ENCODE peak calls at places on chromosomes 16 and 17, in nine cellular contexts. S, C, M, L, H, B, U, Y and W are unnamed samples.

GRCh38 chr16:72910371-72910770 is 137.6 kb downstream of the ZFHX3 start:
- DNase-seq in Y (no peak), S (no peak), M (no peak), C (no peak), H (no peak), B (no peak), U (no peak), L (no peak), W (no peak)

GRCh38 chr16:51085271-51085670 is 65.8 kb downstream of the SALL1 start:
- DNase-seq in B (no peak), H (no peak), M (no peak), S (no peak), U (no peak), Y (no peak), L (no peak), C (no peak), W (no peak)

GRCh38 chr17:17859909-17860760 is 23.3 kb upstream of the SREBF1 start:
- DNase-seq in B (peak), C (peak), L (peak), Y (no peak), H (no peak), U (no peak), S (peak), M (peak), W (peak)

GRCh38 chr17:8894673-8895578 is 27.5 kb upstream of the PIK3R6 start:
- DNase-seq in M (no peak), B (peak), C (peak), H (peak), U (no peak), S (peak), Y (peak), L (peak), W (peak)

GRCh38 chr17:50298018-50298417 is 23.8 kb downstream of the TMEM92 start:
- DNase-seq in C (no peak), Y (no peak), H (no peak), M (no peak), S (no peak), U (no peak), B (no peak), L (no peak), W (no peak)

GRCh38 chr17:38748329-38749221 is at the start of gene PCGF2:
- DNase-seq in H (peak), S (peak), U (peak), C (no peak), Y (peak), M (no peak), L (no peak), B (peak), W (no peak)

GRCh38 chr16:2752850-2753522 is 548 bp downstream of the SRRM2 start:
- DNase-seq in L (peak), Y (no peak), U (peak), M (peak), B (no peak), H (peak), S (peak), C (peak), W (peak)

GRCh38 chr17:78787444-78787843 is 5.4 kb upstream of the CYTH1 start:
- DNase-seq in B (no peak), H (no peak), M (no peak), U (no peak), C (no peak), L (no peak), Y (no peak), S (no peak), W (no peak)

GRCh38 chr17:36482611-36483504 is 3.6 kb upstream of the ZNHIT3 start:
- DNase-seq in C (peak), S (peak), B (peak), M (peak), Y (peak), L (peak), U (peak), H (peak), W (peak)

GRCh38 chr17:49375544-49375943 is 13.5 kb upstream of the ZNF652 start:
- DNase-seq in Y (no peak), C (no peak), L (no peak), U (no peak), H (no peak), S (no peak), B (no peak), M (no peak), W (no peak)

GRCh38 chr16:87227651-87228015 is 89.6 kb downstream of the C16orf95 start:
- DNase-seq in U (no peak), H (no peak), B (no peak), Y (no peak), C (no peak), L (no peak), S (no peak), M (no peak), W (no peak)

GRCh38 chr16:84684592-84684965 is 15.2 kb upstream of the USP10 start:
- DNase-seq in U (no peak), L (no peak), H (no peak), S (no peak), Y (no peak), B (no peak), C (no peak), M (no peak), W (no peak)

GRCh38 chr17:2071421-2072281 is 16.7 kb downstream of the HIC1 start:
- DNase-seq in H (no peak), Y (no peak), S (no peak), L (no peak), B (no peak), U (no peak), C (no peak), M (no peak), W (peak)

GRCh38 chr17:80468222-80468621 is 8.2 kb downstream of the NPTX1 start:
- DNase-seq in H (no peak), B (peak), C (no peak), M (no peak), U (no peak), L (no peak), S (no peak), Y (no peak), W (no peak)

GRCh38 chr17:57762375-57762916 is 17.3 kb upstream of the CCDC182 start:
- DNase-seq in L (no peak), Y (no peak), M (no peak), B (no peak), U (no peak), H (no peak), S (no peak), C (no peak), W (no peak)

GRCh38 chr17:80124351-80124981 is 22.5 kb downstream of the EIF4A3 start:
- DNase-seq in Y (peak), C (no peak), H (no peak), S (no peak), U (no peak), L (no peak), M (no peak), B (peak), W (no peak)

GRCh38 chr16:14632693-14633569 is at the start of gene BFAR:
- DNase-seq in S (peak), H (peak), Y (peak), M (peak), L (peak), U (peak), B (peak), C (peak), W (peak)